ENCODE peak calls at places on chromosomes 4 and X, in nine cellular contexts. F is heart right ventricle; Z is trophoblast cell; K is right atrium auricular region; W is spleen; S is testis; I is CD8-positive, alpha-beta memory T cell; O is Peyer's patch; E is HL-60. A is an unnamed sample.

GRCh38 chr4:5746829-5747745 is 36.1 kb downstream of the EVC start:
- DNase-seq in F (no peak), Z (peak), K (peak), W (no peak), S (no peak), I (no peak), O (no peak), E (no peak), A (no peak)

GRCh38 chr4:70667710-70668535 is 1.6 kb upstream of the JCHAIN start:
- DNase-seq in F (no peak), Z (no peak), K (no peak), W (no peak), S (no peak), I (no peak), O (no peak), E (no peak), A (no peak)

GRCh38 chrX:114712466-114712865 is 128.6 kb downstream of the HTR2C start:
- DNase-seq in F (no peak), Z (no peak), K (no peak), W (no peak), S (no peak), I (no peak), O (no peak), E (no peak), A (peak)

GRCh38 chr4:86054676-86055075 is 305.2 kb downstream of the MAPK10 start:
- DNase-seq in F (no peak), Z (no peak), K (no peak), W (no peak), S (no peak), I (no peak), O (no peak), E (no peak), A (peak)

GRCh38 chr4:65669981-65670330 is 333 bp downstream of the EPHA5 start:
- DNase-seq in F (no peak), Z (no peak), K (no peak), W (no peak), S (no peak), I (no peak), O (no peak), E (no peak), A (no peak)

GRCh38 chr4:168604496-168605373 is 107.9 kb downstream of the PALLD start:
- DNase-seq in F (peak), Z (peak), K (no peak), W (no peak), S (no peak), I (no peak), O (no peak), E (no peak), A (peak)

GRCh38 chrX:123884809-123885408 is 25.1 kb downstream of the XIAP start:
- DNase-seq in F (peak), Z (peak), K (no peak), W (no peak), S (peak), I (no peak), O (no peak), E (no peak), A (peak)

GRCh38 chr4:7817877-7818675 is 121.6 kb downstream of the AFAP1 start:
- DNase-seq in F (peak), Z (no peak), K (no peak), W (no peak), S (peak), I (no peak), O (no peak), E (no peak), A (peak)

GRCh38 chrX:120302434-120302833 is 8.8 kb downstream of the TMEM255A start:
- DNase-seq in F (no peak), Z (no peak), K (no peak), W (peak), S (no peak), I (peak), O (peak), E (peak), A (no peak)

GRCh38 chr4:819401-820229 is 6.3 kb downstream of the CPLX1 start:
- DNase-seq in F (no peak), Z (no peak), K (no peak), W (no peak), S (no peak), I (no peak), O (peak), E (no peak), A (no peak)

GRCh38 chr4:96035727-96036126 is 195.8 kb downstream of the PDHA2 start:
- DNase-seq in F (no peak), Z (no peak), K (no peak), W (no peak), S (peak), I (no peak), O (no peak), E (no peak), A (peak)

GRCh38 chr4:140105436-140105835 is 48.5 kb downstream of the MAML3 start:
- DNase-seq in F (no peak), Z (no peak), K (no peak), W (no peak), S (no peak), I (no peak), O (no peak), E (no peak), A (no peak)

GRCh38 chrX:139554367-139554766 is 23.8 kb downstream of the F9 start:
- DNase-seq in F (no peak), Z (no peak), K (no peak), W (no peak), S (no peak), I (no peak), O (no peak), E (no peak), A (no peak)

GRCh38 chrX:38166478-38167083 is 54.1 kb downstream of the SRPX start:
- DNase-seq in F (no peak), Z (no peak), K (no peak), W (no peak), S (peak), I (no peak), O (no peak), E (no peak), A (no peak)

GRCh38 chrX:8364369-8365141 is 100.1 kb upstream of the VCX3B start:
- DNase-seq in F (no peak), Z (no peak), K (no peak), W (no peak), S (peak), I (no peak), O (no peak), E (no peak), A (peak)

GRCh38 chrX:8194216-8194615 is 23.1 kb upstream of the VCX2 start:
- DNase-seq in F (no peak), Z (peak), K (no peak), W (no peak), S (no peak), I (no peak), O (no peak), E (no peak), A (no peak)

GRCh38 chrX:110316351-110317078 is 1.4 kb downstream of the AMMECR1 start:
- DNase-seq in F (no peak), Z (no peak), K (no peak), W (no peak), S (peak), I (no peak), O (no peak), E (no peak), A (peak)

GRCh38 chr4:95428216-95429085 is 120.3 kb downstream of the UNC5C start:
- DNase-seq in F (no peak), Z (no peak), K (no peak), W (no peak), S (no peak), I (no peak), O (no peak), E (no peak), A (no peak)

GRCh38 chrX:76555816-76556215 is 128.3 kb downstream of the MAGEE1 start:
- DNase-seq in F (no peak), Z (no peak), K (no peak), W (no peak), S (peak), I (no peak), O (no peak), E (peak), A (peak)

GRCh38 chrX:103730147-103730546 is 19.4 kb downstream of the TMEM31 start:
- DNase-seq in F (no peak), Z (no peak), K (no peak), W (no peak), S (no peak), I (no peak), O (no peak), E (no peak), A (no peak)

GRCh38 chrX:110561036-110561435 is 202.4 kb downstream of the RTL9 start:
- DNase-seq in F (no peak), Z (no peak), K (no peak), W (no peak), S (no peak), I (no peak), O (no peak), E (no peak), A (peak)

GRCh38 chr4:83108101-83108861 is 6.2 kb downstream of the PLAC8 start:
- DNase-seq in F (no peak), Z (peak), K (no peak), W (no peak), S (no peak), I (no peak), O (no peak), E (no peak), A (no peak)

GRCh38 chr4:79623125-79623905 is 215.3 kb upstream of the GK2 start:
- DNase-seq in F (no peak), Z (no peak), K (no peak), W (no peak), S (peak), I (no peak), O (no peak), E (no peak), A (no peak)

GRCh38 chr4:52098618-52099017 is 47.5 kb downstream of the SPATA18 start:
- DNase-seq in F (no peak), Z (no peak), K (no peak), W (no peak), S (no peak), I (no peak), O (no peak), E (no peak), A (no peak)

GRCh38 chr4:102506523-102506922 is 5.4 kb downstream of the NFKB1 start:
- DNase-seq in F (no peak), Z (no peak), K (no peak), W (no peak), S (no peak), I (no peak), O (no peak), E (no peak), A (no peak)

GRCh38 chr4:7823416-7823824 is 116.2 kb downstream of the AFAP1 start:
- DNase-seq in F (peak), Z (no peak), K (peak), W (peak), S (peak), I (no peak), O (no peak), E (no peak), A (no peak)

GRCh38 chr4:766559-767283 is 59.2 kb downstream of the CPLX1 start:
- DNase-seq in F (no peak), Z (no peak), K (no peak), W (no peak), S (no peak), I (no peak), O (no peak), E (no peak), A (no peak)

GRCh38 chr4:25585901-25586523 is 69.6 kb upstream of the SLC34A2 start:
- DNase-seq in F (no peak), Z (no peak), K (no peak), W (no peak), S (no peak), I (no peak), O (no peak), E (no peak), A (no peak)

GRCh38 chrX:47232803-47233332 is at the start of gene USP11:
- DNase-seq in F (peak), Z (no peak), K (no peak), W (no peak), S (peak), I (peak), O (peak), E (no peak), A (peak)

GRCh38 chr4:95107635-95108034 is 349.9 kb downstream of the BMPR1B start:
- DNase-seq in F (no peak), Z (no peak), K (no peak), W (no peak), S (no peak), I (no peak), O (no peak), E (no peak), A (no peak)

GRCh38 chrX:53715336-53715924 is 28.9 kb upstream of the HUWE1 start:
- DNase-seq in F (no peak), Z (no peak), K (no peak), W (no peak), S (no peak), I (no peak), O (no peak), E (no peak), A (no peak)

GRCh38 chr4:99649208-99649607 is 8.4 kb downstream of the C4orf54 start:
- DNase-seq in F (no peak), Z (no peak), K (no peak), W (no peak), S (no peak), I (no peak), O (no peak), E (no peak), A (no peak)

GRCh38 chr4:39324446-39324845 is 41.7 kb downstream of the RFC1 start:
- DNase-seq in F (no peak), Z (no peak), K (no peak), W (no peak), S (no peak), I (no peak), O (no peak), E (no peak), A (no peak)

GRCh38 chrX:133495464-133496391 is 80.4 kb upstream of the GPC4 start:
- DNase-seq in F (peak), Z (no peak), K (peak), W (no peak), S (peak), I (no peak), O (peak), E (no peak), A (no peak)

GRCh38 chr4:119103263-119103662 is 32.4 kb upstream of the MYOZ2 start:
- DNase-seq in F (no peak), Z (peak), K (peak), W (no peak), S (no peak), I (no peak), O (peak), E (peak), A (no peak)

GRCh38 chr4:15989431-15989830 is 26.5 kb upstream of the FGFBP2 start:
- DNase-seq in F (no peak), Z (no peak), K (no peak), W (no peak), S (no peak), I (no peak), O (no peak), E (no peak), A (no peak)

GRCh38 chrX:154401045-154401799 is 3.0 kb downstream of the RPL10 start:
- DNase-seq in F (no peak), Z (peak), K (no peak), W (no peak), S (no peak), I (no peak), O (no peak), E (peak), A (no peak)

GRCh38 chr4:5785806-5786680 is 75.0 kb downstream of the EVC start:
- DNase-seq in F (no peak), Z (no peak), K (peak), W (peak), S (no peak), I (no peak), O (no peak), E (no peak), A (no peak)

GRCh38 chrX:44314855-44315254 is 28.6 kb downstream of the EFHC2 start:
- DNase-seq in F (no peak), Z (no peak), K (no peak), W (no peak), S (no peak), I (no peak), O (no peak), E (no peak), A (no peak)

GRCh38 chr4:186831574-186831973 is 107.9 kb upstream of the FAT1 start:
- DNase-seq in F (no peak), Z (no peak), K (no peak), W (no peak), S (no peak), I (no peak), O (no peak), E (no peak), A (no peak)

GRCh38 chr4:186829740-186830449 is 106.2 kb upstream of the FAT1 start:
- DNase-seq in F (no peak), Z (no peak), K (no peak), W (no peak), S (no peak), I (no peak), O (no peak), E (no peak), A (no peak)

GRCh38 chr4:186826866-186827541 is 103.3 kb upstream of the FAT1 start:
- DNase-seq in F (no peak), Z (no peak), K (no peak), W (no peak), S (no peak), I (no peak), O (no peak), E (no peak), A (peak)

GRCh38 chr4:186827542-186827887 is 103.9 kb upstream of the FAT1 start:
- DNase-seq in F (no peak), Z (no peak), K (no peak), W (no peak), S (no peak), I (no peak), O (no peak), E (no peak), A (no peak)

DNA sequence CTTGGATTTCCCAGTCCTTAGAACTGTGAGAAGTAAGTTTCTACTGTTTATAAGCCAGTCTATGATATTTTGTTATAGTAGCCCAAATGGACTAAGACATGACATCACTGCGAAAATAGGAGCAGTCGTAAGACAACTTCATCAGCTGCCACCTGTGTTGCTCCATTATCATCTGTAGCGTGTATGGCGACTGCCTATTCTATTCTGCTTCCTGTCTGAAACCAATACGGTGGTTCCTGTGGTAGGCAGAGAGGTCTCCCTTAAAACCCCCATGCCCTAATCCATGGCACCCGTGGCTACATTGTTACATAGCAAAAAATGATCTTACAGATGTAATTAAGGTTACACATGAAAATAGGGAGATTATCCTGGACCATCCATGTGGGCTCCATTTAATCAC is 105.4 kb upstream of the FAT1 start:
- DNase-seq in F (no peak), Z (no peak), K (no peak), W (no peak), S (no peak), I (no peak), O (no peak), E (no peak), A (no peak)
- H3K27ac ChIP-seq in F (no peak), Z (no peak), K (no peak), W (no peak), S (no peak), I (peak), O (peak), E (no peak), A (no peak)

GRCh38 chr4:185066179-185066578 is 47.9 kb downstream of the HELT start:
- DNase-seq in F (no peak), Z (no peak), K (no peak), W (no peak), S (no peak), I (no peak), O (no peak), E (no peak), A (no peak)
- H3K27ac ChIP-seq in F (no peak), Z (no peak), K (no peak), W (no peak), S (no peak), I (no peak), O (no peak), E (no peak), A (no peak)

GRCh38 chr4:3239342-3239741 is 9.6 kb upstream of the MSANTD1 start:
- DNase-seq in F (no peak), Z (no peak), K (no peak), W (no peak), S (no peak), I (no peak), O (no peak), E (no peak), A (no peak)
- H3K27ac ChIP-seq in F (no peak), Z (no peak), K (no peak), W (no peak), S (no peak), I (no peak), O (no peak), E (no peak), A (no peak)

GRCh38 chr4:72300126-72300525 is 268.3 kb downstream of the NPFFR2 start:
- DNase-seq in F (no peak), Z (no peak), K (no peak), W (no peak), S (no peak), I (no peak), O (no peak), E (no peak), A (no peak)

GRCh38 chr4:72301759-72302158 is 267.3 kb downstream of the ADAMTS3 start:
- DNase-seq in F (no peak), Z (no peak), K (no peak), W (no peak), S (no peak), I (no peak), O (no peak), E (no peak), A (no peak)

GRCh38 chr4:72302981-72303704 is 265.9 kb downstream of the ADAMTS3 start:
- DNase-seq in F (no peak), Z (peak), K (no peak), W (no peak), S (peak), I (peak), O (peak), E (peak), A (peak)

GRCh38 chr4:72305620-72306019 is 263.4 kb downstream of the ADAMTS3 start:
- DNase-seq in F (no peak), Z (no peak), K (no peak), W (no peak), S (no peak), I (no peak), O (no peak), E (no peak), A (no peak)

GRCh38 chr4:72305080-72305479 is 263.9 kb downstream of the ADAMTS3 start:
- DNase-seq in F (no peak), Z (no peak), K (no peak), W (no peak), S (no peak), I (no peak), O (no peak), E (no peak), A (no peak)
- H3K27ac ChIP-seq in F (no peak), Z (no peak), K (no peak), W (no peak), S (no peak), I (no peak), O (no peak), E (no peak), A (no peak)

DNA sequence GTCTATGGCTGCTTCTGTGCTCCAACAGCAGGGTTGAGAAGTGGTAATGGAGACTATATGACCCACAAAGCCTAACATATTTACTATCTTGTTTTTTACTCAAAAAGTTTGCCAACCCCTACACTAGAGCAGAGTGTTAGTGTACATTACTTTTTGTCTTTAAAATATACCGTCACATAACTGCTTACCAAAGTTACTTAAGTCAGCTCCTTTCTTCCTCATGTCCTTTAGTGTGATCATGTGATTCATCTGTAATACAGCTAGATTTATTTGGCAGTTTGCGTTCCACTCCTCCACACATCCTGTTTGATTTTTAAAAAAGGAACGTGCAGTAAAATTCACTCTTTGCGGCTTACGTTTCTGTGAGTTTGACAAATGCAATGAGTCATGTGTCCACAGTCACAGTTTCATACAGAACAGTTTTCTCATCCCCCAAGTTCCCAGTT is 162.4 kb upstream of the GPRIN3 start:
- DNase-seq in F (no peak), Z (no peak), K (no peak), W (no peak), S (no peak), I (no peak), O (no peak), E (peak), A (no peak)
- H3K27ac ChIP-seq in F (no peak), Z (no peak), K (no peak), W (peak), S (no peak), I (no peak), O (peak), E (peak), A (no peak)

GRCh38 chrX:23803931-23804381 is 21.0 kb downstream of the SAT1 start:
- DNase-seq in F (peak), Z (no peak), K (no peak), W (no peak), S (peak), I (no peak), O (no peak), E (no peak), A (no peak)
- H3K27ac ChIP-seq in F (peak), Z (no peak), K (peak), W (peak), S (peak), I (no peak), O (peak), E (no peak), A (no peak)

DNA sequence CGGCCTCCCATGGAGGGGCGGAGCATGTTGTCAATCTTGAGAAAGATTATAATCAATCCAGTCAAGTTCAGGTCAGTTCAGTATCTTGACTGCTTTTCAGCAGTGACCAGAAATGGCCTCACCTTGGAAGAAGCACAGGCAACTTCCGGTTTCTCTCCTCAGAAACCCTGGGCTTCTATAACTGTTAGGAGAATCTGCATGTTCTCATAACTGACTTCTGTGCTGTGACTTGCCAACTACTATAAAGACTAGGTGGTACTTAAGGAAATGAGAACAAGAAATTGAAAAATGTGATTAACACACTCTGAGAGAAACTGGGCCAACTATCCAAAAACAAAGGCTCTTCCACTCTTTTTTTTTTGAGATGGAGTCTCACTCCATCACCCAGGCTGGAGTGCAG is 35.9 kb upstream of the TLR3 start:
- DNase-seq in F (no peak), Z (no peak), K (no peak), W (no peak), S (no peak), I (no peak), O (no peak), E (no peak), A (no peak)
- H3K27ac ChIP-seq in F (no peak), Z (no peak), K (no peak), W (peak), S (no peak), I (no peak), O (no peak), E (no peak), A (no peak)

GRCh38 chr4:128862608-128863313 is 53.3 kb downstream of the JADE1 start:
- DNase-seq in F (no peak), Z (no peak), K (no peak), W (peak), S (no peak), I (no peak), O (no peak), E (no peak), A (no peak)
- H3K27ac ChIP-seq in F (no peak), Z (no peak), K (peak), W (peak), S (peak), I (no peak), O (no peak), E (peak), A (no peak)